ENCODE peak calls at places on chromosomes 12 and 14, in nine cellular contexts. C is heart left ventricle, R is OCI-LY7, T is IMR-90, H is astrocyte, I is ovary, N is cardiac muscle cell, E is tibial artery, D is pancreas. F is an unnamed sample. For H3K4me1, the result is how much of the 10 kb centered on the place peaks cover.

GRCh38 chr12:105279460-105280056 is 43.6 kb upstream of the APPL2 start:
- DNase-seq in T (no peak), E (no peak), C (peak), D (no peak), R (peak), N (peak), I (no peak), H (no peak), F (no peak)

GRCh38 chr14:105492051-105492965 is 1.3 kb downstream of the TEDC1 start:
- DNase-seq in E (peak), C (peak), T (no peak), D (peak), R (no peak), N (no peak), I (peak), H (no peak), F (no peak)

GRCh38 chr12:88562846-88563582 is 17.3 kb downstream of the KITLG start:
- DNase-seq in E (no peak), R (no peak), D (no peak), C (no peak), N (no peak), I (no peak), T (peak), H (peak), F (no peak)

GRCh38 chr12:13228579-13228978 is 32.1 kb downstream of the EMP1 start:
- DNase-seq in T (no peak), N (no peak), E (no peak), H (no peak), C (no peak), R (no peak), D (no peak), I (no peak), F (no peak)

GRCh38 chr14:105487449-105487985 is 831 bp downstream of the CRIP1 start:
- DNase-seq in H (no peak), E (peak), D (no peak), N (no peak), C (peak), I (peak), R (no peak), T (no peak), F (no peak)

GRCh38 chr12:79378496-79378895 is 312.3 kb downstream of the PAWR start:
- DNase-seq in N (no peak), R (no peak), D (no peak), E (no peak), H (peak), I (no peak), T (peak), C (no peak), F (no peak)

GRCh38 chr12:2376855-2377657 is 324.3 kb downstream of the CACNA1C start:
- DNase-seq in D (no peak), H (no peak), N (no peak), I (no peak), T (no peak), E (no peak), R (no peak), C (no peak), F (no peak)

GRCh38 chr12:12398026-12398859 is 41.4 kb downstream of the BORCS5 start:
- DNase-seq in D (peak), R (no peak), T (peak), N (no peak), C (peak), I (peak), H (peak), E (peak), F (peak)

GRCh38 chr12:4164591-4165558 is 108.7 kb upstream of the CCND2 start:
- DNase-seq in C (peak), N (peak), E (peak), I (no peak), R (no peak), T (peak), D (no peak), H (peak), F (no peak)

GRCh38 chr14:39372656-39373055 is 59.6 kb downstream of the FBXO33 start:
- DNase-seq in I (no peak), D (no peak), H (peak), E (no peak), C (no peak), R (no peak), T (peak), N (no peak), F (no peak)

GRCh38 chr12:122133192-122133950 is 40.6 kb downstream of the IL31 start:
- DNase-seq in H (no peak), T (no peak), I (no peak), N (no peak), R (no peak), E (no peak), C (no peak), D (no peak), F (no peak)

GRCh38 chr14:61561657-61562276 is 133.5 kb upstream of the HIF1A start:
- DNase-seq in R (no peak), E (peak), H (peak), I (peak), N (peak), C (peak), T (peak), D (peak), F (peak)

GRCh38 chr14:31256534-31257243 is 49.1 kb upstream of the HECTD1 start:
- DNase-seq in H (no peak), T (no peak), I (no peak), C (no peak), E (no peak), R (no peak), N (no peak), D (no peak), F (no peak)

GRCh38 chr12:3246253-3246652 is 169.1 kb downstream of the TSPAN9 start:
- DNase-seq in H (no peak), C (no peak), T (no peak), I (no peak), N (no peak), R (no peak), E (no peak), D (no peak), F (no peak)

GRCh38 chr14:67167420-67168109 is 21.7 kb upstream of the GARIN2 start:
- DNase-seq in D (no peak), C (no peak), T (no peak), N (no peak), I (no peak), E (no peak), H (peak), R (no peak), F (no peak)

GRCh38 chr14:35534884-35535793 is 1.2 kb downstream of the INSM2 start:
- DNase-seq in T (peak), R (peak), C (peak), E (peak), H (peak), I (peak), N (peak), D (peak), F (peak)

GRCh38 chr14:74468513-74468912 is 24.6 kb downstream of the NPC2 start:
- DNase-seq in N (no peak), T (no peak), C (no peak), I (no peak), E (no peak), D (no peak), H (no peak), R (no peak), F (no peak)

GRCh38 chr12:4286771-4287317 is 13.3 kb downstream of the CCND2 start:
- DNase-seq in D (no peak), H (no peak), I (no peak), R (no peak), T (no peak), E (no peak), N (no peak), C (peak), F (no peak)

GRCh38 chr14:68172664-68173063 is 353.1 kb downstream of the RAD51B start:
- DNase-seq in H (peak), T (no peak), E (no peak), R (no peak), N (no peak), D (peak), C (no peak), I (no peak), F (no peak)

GRCh38 chr14:94380225-94381148 is 7.9 kb downstream of the SERPINA1 start:
- DNase-seq in R (no peak), T (no peak), C (no peak), N (no peak), H (no peak), I (no peak), D (no peak), E (no peak), F (no peak)

GRCh38 chr12:101727098-101727497 is 12.2 kb downstream of the SYCP3 start:
- DNase-seq in E (no peak), R (no peak), C (no peak), D (no peak), I (no peak), H (peak), N (no peak), T (peak), F (no peak)

GRCh38 chr12:43883311-43883710 is 47.4 kb downstream of the TMEM117 start:
- DNase-seq in T (no peak), N (no peak), I (no peak), R (no peak), C (no peak), H (no peak), E (no peak), D (no peak), F (no peak)

GRCh38 chr14:98954347-98955000 is 317.5 kb downstream of the BCL11B start:
- DNase-seq in N (no peak), R (no peak), E (no peak), I (no peak), H (no peak), C (no peak), D (no peak), T (no peak), F (no peak)

GRCh38 chr14:21347201-21347600 is 36.6 kb downstream of the SUPT16H start:
- DNase-seq in R (no peak), N (no peak), D (no peak), H (no peak), I (no peak), E (no peak), T (no peak), C (no peak), F (no peak)

GRCh38 chr12:13465641-13466040 is 269.1 kb downstream of the EMP1 start:
- DNase-seq in R (no peak), H (no peak), C (peak), T (no peak), D (no peak), E (peak), I (no peak), N (no peak), F (no peak)

GRCh38 chr12:572532-572899 is 90.7 kb downstream of the NINJ2 start:
- DNase-seq in C (no peak), T (peak), D (no peak), H (no peak), I (no peak), N (no peak), E (no peak), R (no peak), F (no peak)

GRCh38 chr14:32722631-32723183 is 216.0 kb upstream of the NPAS3 start:
- DNase-seq in R (no peak), E (no peak), D (no peak), C (no peak), T (no peak), N (no peak), I (no peak), H (no peak), F (no peak)

GRCh38 chr12:122656298-122656697 is 46.9 kb downstream of the HCAR2 start:
- DNase-seq in C (no peak), D (no peak), T (no peak), E (no peak), N (no peak), I (no peak), H (no peak), R (no peak), F (no peak)

GRCh38 chr14:24238527-24239037 is 3.8 kb downstream of the TINF2 start:
- DNase-seq in I (no peak), C (no peak), N (no peak), H (no peak), D (no peak), T (no peak), E (no peak), R (no peak), F (no peak)

GRCh38 chr12:50635857-50636256 is 128.0 kb upstream of the ATF1 start:
- DNase-seq in H (no peak), I (no peak), R (no peak), C (no peak), T (no peak), N (no peak), E (no peak), D (no peak), F (no peak)

GRCh38 chr12:53005986-53006809 is at the start of gene EIF4B:
- DNase-seq in D (peak), C (peak), N (peak), H (peak), R (peak), E (peak), T (peak), I (peak), F (peak)

GRCh38 chr12:84542289-84542688 is 370.3 kb downstream of the SLC6A15 start:
- DNase-seq in N (no peak), R (no peak), D (no peak), C (no peak), H (no peak), I (no peak), E (no peak), T (no peak), F (no peak)

GRCh38 chr12:112686373-112686772 is 105.2 kb upstream of the RPH3A start:
- DNase-seq in R (no peak), T (peak), N (no peak), I (no peak), E (no peak), D (no peak), C (no peak), H (no peak), F (no peak)

GRCh38 chr14:99996951-99997571 is 68.2 kb upstream of the EVL start:
- DNase-seq in I (no peak), E (no peak), H (no peak), T (peak), D (no peak), R (no peak), C (no peak), N (no peak), F (no peak)

GRCh38 chr12:28893365-28893764 is 255.7 kb upstream of the FAR2 start:
- DNase-seq in C (no peak), T (peak), D (no peak), E (no peak), H (no peak), N (no peak), I (no peak), R (no peak), F (no peak)

GRCh38 chr12:256958-257357 is 5.7 kb downstream of the SLC6A13 start:
- DNase-seq in T (no peak), H (no peak), C (no peak), E (no peak), D (no peak), R (no peak), N (no peak), I (no peak), F (no peak)

GRCh38 chr12:39105111-39105510 is 199.7 kb upstream of the CPNE8 start:
- DNase-seq in T (no peak), H (peak), R (no peak), N (no peak), I (no peak), C (no peak), E (no peak), D (no peak), F (no peak)

GRCh38 chr14:83217492-83217891 is 1683.8 kb upstream of the SEL1L start:
- DNase-seq in D (no peak), T (peak), C (no peak), I (no peak), E (peak), N (no peak), R (no peak), H (peak), F (no peak)

GRCh38 chr14:53979141-53979673 is 22.6 kb upstream of the BMP4 start:
- DNase-seq in I (no peak), N (peak), D (no peak), R (no peak), H (peak), T (no peak), C (no peak), E (no peak), F (no peak)

GRCh38 chr14:95499354-95499750 is 17.1 kb downstream of the SYNE3 start:
- DNase-seq in T (no peak), C (no peak), E (no peak), H (no peak), D (no peak), R (no peak), N (no peak), I (no peak), F (no peak)
- H3K27ac ChIP-seq in T (no peak), C (peak), E (peak), H (no peak), D (no peak), R (no peak), N (no peak), I (no peak), F (peak)

GRCh38 chr12:46386877-46387629 is 14.5 kb upstream of the SLC38A2 start:
- DNase-seq in D (no peak), N (no peak), I (no peak), E (peak), C (peak), R (peak), T (peak), H (peak), F (no peak)
- H3K4me3 ChIP-seq in D (no peak), N (no peak), I (peak), E (peak), C (no peak), R (peak), T (peak), H (peak), F (no peak)

GRCh38 chr12:57834086-57834876 is 12.2 kb downstream of the CTDSP2 start:
- DNase-seq in C (no peak), H (no peak), T (no peak), D (no peak), R (peak), N (no peak), I (no peak), E (no peak), F (no peak)
- H3K4me1 ChIP-seq in C (half or more), H (half or more), T (half or more), D (half or more), R (half or more), N (half or more), I (half or more), E (half or more), F (half or more)

GRCh38 chr14:41362134-41362533 is 244.5 kb upstream of the LRFN5 start:
- DNase-seq in T (no peak), R (no peak), H (no peak), I (no peak), C (no peak), N (no peak), E (no peak), D (no peak), F (no peak)
- H3K27ac ChIP-seq in T (no peak), R (no peak), H (no peak), I (no peak), C (no peak), N (no peak), E (no peak), D (no peak), F (no peak)

DNA sequence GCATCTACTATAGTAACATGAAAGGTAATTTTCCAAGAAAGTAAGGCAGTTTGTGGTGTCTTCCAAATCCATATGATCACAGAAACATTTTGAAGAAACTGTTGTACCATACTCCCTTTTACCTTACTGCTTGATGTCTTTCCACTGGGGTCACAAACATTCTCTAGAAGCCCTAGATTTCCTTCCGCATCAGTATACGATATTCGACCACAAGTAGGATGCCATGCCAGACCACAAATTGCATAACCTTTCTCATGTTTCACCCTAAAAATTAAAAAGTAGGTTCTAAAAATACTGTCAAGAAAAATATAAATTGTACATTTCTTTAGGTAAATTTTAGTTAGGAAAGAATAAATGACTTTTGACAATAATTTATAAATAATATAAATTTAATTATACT is 26.5 kb downstream of the WDHD1 start:
- DNase-seq in R (no peak), I (no peak), N (no peak), C (no peak), E (no peak), T (peak), H (peak), D (no peak), F (no peak)
- H3K4me3 ChIP-seq in R (no peak), I (no peak), N (no peak), C (no peak), E (no peak), T (no peak), H (no peak), D (no peak), F (no peak)

DNA sequence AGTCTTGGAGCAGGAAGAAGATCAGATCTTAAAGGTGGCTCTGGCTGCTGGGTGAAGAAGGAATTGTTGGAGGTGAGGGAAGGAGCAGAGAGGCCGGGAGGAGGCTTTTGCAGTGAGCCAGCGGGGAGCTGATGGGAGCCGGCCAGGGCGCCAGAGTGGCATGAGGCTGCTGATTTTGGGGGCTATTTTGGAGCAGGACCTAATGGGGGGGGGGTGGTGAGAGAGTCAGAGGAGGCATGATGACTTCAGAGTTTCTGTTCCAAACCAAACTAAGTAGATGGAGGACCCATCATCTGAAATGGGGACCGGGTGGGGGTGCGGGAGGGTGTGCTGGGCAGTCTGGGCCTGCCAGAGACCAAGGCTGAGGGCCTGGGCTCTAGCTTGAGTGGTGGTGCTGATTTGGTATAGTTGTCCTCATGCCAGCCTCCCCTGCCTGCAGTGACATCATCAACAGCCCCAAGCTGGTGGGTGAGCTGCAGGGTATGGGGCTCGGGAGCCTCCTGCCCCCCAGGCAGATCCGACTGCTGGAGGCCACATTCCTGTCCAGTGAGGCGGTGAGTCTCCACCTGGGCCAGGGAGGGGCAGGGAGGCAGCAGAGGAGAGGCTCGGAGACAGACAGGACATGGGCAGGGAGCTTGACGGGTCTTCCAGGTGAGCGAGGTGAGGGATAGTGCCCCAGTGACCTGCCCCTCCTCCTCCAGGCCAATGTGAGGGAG is 6.2 kb downstream of the TNFAIP2 start:
- DNase-seq in D (peak), N (no peak), E (no peak), I (no peak), C (no peak), H (no peak), T (no peak), R (no peak), F (no peak)
- H3K4me1 ChIP-seq in D (under half), N (under half), E (under half), I (under half), C (under half), H (under half), T (under half), R (under half), F (under half)

DNA sequence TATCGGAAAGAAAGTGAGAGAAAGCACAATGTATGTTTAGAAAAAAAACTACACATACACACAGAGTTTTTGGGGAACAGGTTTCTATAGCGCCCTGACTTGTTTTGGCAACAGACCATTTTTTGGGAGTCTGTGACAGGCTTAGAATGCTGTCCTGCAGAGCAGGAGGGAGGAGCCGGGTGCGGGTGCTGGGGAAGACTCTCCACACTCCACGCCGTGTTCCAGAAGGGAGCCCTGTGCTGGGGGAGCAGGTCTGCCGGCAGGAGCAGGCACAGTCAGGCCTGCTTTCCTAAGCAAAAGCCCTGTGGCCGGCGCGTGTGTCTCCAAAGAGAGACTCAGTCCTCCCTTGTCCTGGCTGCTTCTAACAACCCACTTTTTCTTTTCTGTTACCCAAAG is 26.5 kb downstream of the CD9 start:
- DNase-seq in N (no peak), R (no peak), I (peak), E (peak), C (peak), H (no peak), D (no peak), T (no peak), F (no peak)
- H3K27ac ChIP-seq in N (no peak), R (no peak), I (peak), E (peak), C (peak), H (peak), D (peak), T (no peak), F (peak)

GRCh38 chr12:109833307-109834189 is at the start of gene TRPV4:
- DNase-seq in H (no peak), T (peak), N (peak), I (no peak), R (no peak), C (peak), D (peak), E (no peak), F (no peak)
- H3K4me3 ChIP-seq in H (peak), T (peak), N (peak), I (no peak), R (no peak), C (peak), D (peak), E (peak), F (peak)

F was measured in lung.